ENCODE peak calls at places on chromosomes 7 and 10, in four cellular contexts. One of them, this sample, is unnamed.

GRCh38 chr7:16028103-16028502 is 341.6 kb upstream of the MEOX2 start:
- DNase-seq in brain microvascular endothelial cell: peak
- DNase-seq in heart right ventricle: no peak
- DNase-seq in endothelial cell: no peak
- DNase-seq in this sample: peak

GRCh38 chr10:77415311-77415960 is 222.2 kb downstream of the KCNMA1 start:
- DNase-seq in endothelial cell: no peak
- DNase-seq in brain microvascular endothelial cell: no peak
- DNase-seq in heart right ventricle: no peak
- DNase-seq in this sample: peak

GRCh38 chr7:151468214-151469023 is 28.5 kb upstream of the CRYGN start:
- DNase-seq in endothelial cell: no peak
- DNase-seq in brain microvascular endothelial cell: no peak
- DNase-seq in heart right ventricle: no peak
- DNase-seq in this sample: no peak

GRCh38 chr10:94108200-94108599 is 114.5 kb downstream of the PLCE1 start:
- DNase-seq in brain microvascular endothelial cell: peak
- DNase-seq in endothelial cell: no peak
- DNase-seq in heart right ventricle: no peak
- DNase-seq in this sample: peak

GRCh38 chr10:5317547-5318107 is 47.1 kb upstream of the UCN3 start:
- DNase-seq in brain microvascular endothelial cell: peak
- DNase-seq in endothelial cell: no peak
- DNase-seq in heart right ventricle: no peak
- DNase-seq in this sample: peak

GRCh38 chr10:68900427-68901105 is 549 bp upstream of the DDX50 start:
- DNase-seq in endothelial cell: no peak
- DNase-seq in brain microvascular endothelial cell: peak
- DNase-seq in heart right ventricle: peak
- DNase-seq in this sample: peak

GRCh38 chr7:156207306-156207705 is 395.0 kb upstream of the SHH start:
- DNase-seq in endothelial cell: no peak
- DNase-seq in brain microvascular endothelial cell: no peak
- DNase-seq in heart right ventricle: no peak
- DNase-seq in this sample: no peak

GRCh38 chr7:75869776-75870379 is 9.0 kb upstream of the RHBDD2 start:
- DNase-seq in brain microvascular endothelial cell: no peak
- DNase-seq in endothelial cell: no peak
- DNase-seq in heart right ventricle: no peak
- DNase-seq in this sample: no peak

GRCh38 chr7:71615017-71615416 is 483.1 kb downstream of the GALNT17 start:
- DNase-seq in heart right ventricle: peak
- DNase-seq in endothelial cell: no peak
- DNase-seq in brain microvascular endothelial cell: no peak
- DNase-seq in this sample: no peak

GRCh38 chr7:11130012-11130411 is 156.3 kb downstream of the PHF14 start:
- DNase-seq in heart right ventricle: no peak
- DNase-seq in endothelial cell: no peak
- DNase-seq in brain microvascular endothelial cell: peak
- DNase-seq in this sample: peak

GRCh38 chr10:61897671-61898434 is 3.6 kb upstream of the ARID5B start:
- DNase-seq in brain microvascular endothelial cell: peak
- DNase-seq in endothelial cell: peak
- DNase-seq in heart right ventricle: no peak
- DNase-seq in this sample: peak
- TF ChIP-seq CTCF in brain microvascular endothelial cell: peak
- TF ChIP-seq CTCF in endothelial cell: no peak
- TF ChIP-seq CTCF in heart right ventricle: peak
- TF ChIP-seq CTCF in this sample: peak

GRCh38 chr10:44966816-44967509 is 7.4 kb downstream of the RASSF4 start:
- DNase-seq in endothelial cell: no peak
- DNase-seq in heart right ventricle: no peak
- DNase-seq in brain microvascular endothelial cell: no peak
- DNase-seq in this sample: no peak
- TF ChIP-seq CTCF in endothelial cell: peak
- TF ChIP-seq CTCF in heart right ventricle: peak
- TF ChIP-seq CTCF in brain microvascular endothelial cell: no peak
- TF ChIP-seq CTCF in this sample: peak

GRCh38 chr10:91339729-91340128 is 70.4 kb upstream of the HECTD2 start:
- DNase-seq in brain microvascular endothelial cell: no peak
- DNase-seq in endothelial cell: no peak
- DNase-seq in heart right ventricle: no peak
- DNase-seq in this sample: no peak

GRCh38 chr10:91340613-91341362 is 69.4 kb upstream of the HECTD2 start:
- DNase-seq in heart right ventricle: no peak
- DNase-seq in brain microvascular endothelial cell: peak
- DNase-seq in endothelial cell: no peak
- DNase-seq in this sample: peak

GRCh38 chr10:91335147-91335546 is 75.0 kb upstream of the HECTD2 start:
- DNase-seq in heart right ventricle: no peak
- DNase-seq in brain microvascular endothelial cell: no peak
- DNase-seq in endothelial cell: no peak
- DNase-seq in this sample: no peak
- TF ChIP-seq CTCF in heart right ventricle: no peak
- TF ChIP-seq CTCF in brain microvascular endothelial cell: no peak
- TF ChIP-seq CTCF in endothelial cell: no peak
- TF ChIP-seq CTCF in this sample: no peak

GRCh38 chr7:12674053-12674452 is 13.4 kb upstream of the ARL4A start:
- DNase-seq in brain microvascular endothelial cell: no peak
- DNase-seq in heart right ventricle: no peak
- DNase-seq in endothelial cell: no peak
- DNase-seq in this sample: no peak

GRCh38 chr7:12670759-12671545 is 16.5 kb upstream of the ARL4A start:
- DNase-seq in endothelial cell: no peak
- DNase-seq in brain microvascular endothelial cell: no peak
- DNase-seq in heart right ventricle: no peak
- DNase-seq in this sample: no peak

GRCh38 chr7:12670071-12670729 is 17.2 kb upstream of the ARL4A start:
- DNase-seq in endothelial cell: no peak
- DNase-seq in brain microvascular endothelial cell: no peak
- DNase-seq in heart right ventricle: no peak
- DNase-seq in this sample: peak

GRCh38 chr7:12674861-12675260 is 12.6 kb upstream of the ARL4A start:
- DNase-seq in brain microvascular endothelial cell: peak
- DNase-seq in endothelial cell: peak
- DNase-seq in heart right ventricle: no peak
- DNase-seq in this sample: peak
- TF ChIP-seq CTCF in brain microvascular endothelial cell: peak
- TF ChIP-seq CTCF in endothelial cell: peak
- TF ChIP-seq CTCF in heart right ventricle: peak
- TF ChIP-seq CTCF in this sample: peak

DNA sequence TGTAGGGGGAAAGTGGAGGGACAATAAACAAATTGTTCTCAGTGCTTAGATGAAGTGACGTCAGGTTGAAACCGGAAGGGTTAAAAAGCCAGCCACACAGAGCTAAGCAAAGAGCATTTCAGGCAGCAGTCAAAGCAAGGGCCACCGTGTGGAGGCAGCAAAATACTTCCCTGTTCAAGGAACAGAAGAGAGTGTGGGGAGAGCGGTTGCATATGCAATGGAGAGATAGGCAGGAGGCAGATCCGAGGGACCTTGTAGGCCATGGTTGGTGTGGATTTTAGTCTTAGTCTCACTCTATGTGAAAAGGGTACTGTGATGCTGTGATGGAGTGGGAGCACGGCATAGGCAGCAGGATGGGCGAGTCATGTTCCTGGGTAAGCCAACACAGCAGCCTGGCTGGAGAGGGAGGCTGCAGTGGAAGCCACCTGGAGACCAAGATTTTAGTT is 3.8 kb upstream of the STN1 start:
- DNase-seq in brain microvascular endothelial cell: peak
- DNase-seq in endothelial cell: no peak
- DNase-seq in heart right ventricle: no peak
- DNase-seq in this sample: no peak
- TF ChIP-seq CTCF in brain microvascular endothelial cell: peak
- TF ChIP-seq CTCF in endothelial cell: no peak
- TF ChIP-seq CTCF in heart right ventricle: no peak
- TF ChIP-seq CTCF in this sample: no peak

GRCh38 chr7:55078465-55079372 is 59.9 kb downstream of the EGFR start:
- DNase-seq in heart right ventricle: no peak
- DNase-seq in endothelial cell: no peak
- DNase-seq in brain microvascular endothelial cell: no peak
- DNase-seq in this sample: no peak
- TF ChIP-seq CTCF in heart right ventricle: no peak
- TF ChIP-seq CTCF in endothelial cell: no peak
- TF ChIP-seq CTCF in brain microvascular endothelial cell: no peak
- TF ChIP-seq CTCF in this sample: no peak

GRCh38 chr7:106054971-106055370 is 57.1 kb downstream of the SYPL1 start:
- DNase-seq in heart right ventricle: no peak
- DNase-seq in brain microvascular endothelial cell: no peak
- DNase-seq in endothelial cell: no peak
- DNase-seq in this sample: no peak

GRCh38 chr7:106057204-106057961 is 54.7 kb downstream of the SYPL1 start:
- DNase-seq in heart right ventricle: no peak
- DNase-seq in endothelial cell: no peak
- DNase-seq in brain microvascular endothelial cell: no peak
- DNase-seq in this sample: no peak

GRCh38 chr7:106057962-106058901 is 53.9 kb downstream of the SYPL1 start:
- DNase-seq in endothelial cell: no peak
- DNase-seq in brain microvascular endothelial cell: no peak
- DNase-seq in heart right ventricle: no peak
- DNase-seq in this sample: peak

GRCh38 chr7:106058925-106059324 is 53.2 kb downstream of the SYPL1 start:
- DNase-seq in brain microvascular endothelial cell: no peak
- DNase-seq in endothelial cell: no peak
- DNase-seq in heart right ventricle: no peak
- DNase-seq in this sample: no peak

DNA sequence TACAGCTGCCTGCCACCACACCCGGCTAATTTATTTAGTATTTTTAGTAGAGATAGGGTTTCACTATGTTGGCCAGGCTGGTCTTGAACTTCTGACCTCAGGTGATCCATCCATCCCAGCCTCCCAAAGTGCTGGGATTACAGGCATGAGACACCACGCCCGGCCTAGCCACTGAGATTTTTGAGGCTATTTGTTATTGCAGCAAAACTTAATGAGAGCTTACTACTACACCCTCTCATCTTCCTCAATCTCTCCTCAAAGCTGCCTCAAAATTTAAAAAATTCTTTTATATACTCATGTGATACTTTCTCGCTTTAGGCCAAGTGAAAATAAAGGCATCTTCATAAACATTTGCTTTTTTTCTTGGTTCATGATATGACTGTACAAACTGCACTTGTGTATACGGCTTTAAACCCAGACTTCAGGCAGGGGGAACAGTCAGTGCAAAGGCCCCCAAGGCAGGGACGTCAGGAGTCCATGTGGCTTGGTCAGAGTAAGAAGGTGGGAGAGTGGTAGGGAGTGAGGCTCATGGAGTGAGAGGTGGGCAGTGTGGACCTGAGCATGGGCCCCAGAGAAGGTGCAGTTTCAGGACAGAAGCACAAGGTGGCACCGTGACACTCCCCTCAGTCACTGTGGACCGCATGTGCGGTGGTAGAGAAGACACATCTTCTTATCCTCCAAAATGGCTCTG is 55.5 kb downstream of the SYPL1 start:
- DNase-seq in endothelial cell: peak
- DNase-seq in brain microvascular endothelial cell: peak
- DNase-seq in heart right ventricle: peak
- DNase-seq in this sample: peak
- TF ChIP-seq CTCF in endothelial cell: peak
- TF ChIP-seq CTCF in brain microvascular endothelial cell: peak
- TF ChIP-seq CTCF in heart right ventricle: peak
- TF ChIP-seq CTCF in this sample: peak

GRCh38 chr10:127872871-127873600 is 19.7 kb downstream of the CLRN3 start:
- DNase-seq in endothelial cell: peak
- DNase-seq in brain microvascular endothelial cell: peak
- DNase-seq in heart right ventricle: no peak
- DNase-seq in this sample: no peak
- TF ChIP-seq CTCF in endothelial cell: no peak
- TF ChIP-seq CTCF in brain microvascular endothelial cell: peak
- TF ChIP-seq CTCF in heart right ventricle: no peak
- TF ChIP-seq CTCF in this sample: no peak

GRCh38 chr10:13056461-13057077 is 43.4 kb upstream of the OPTN start:
- DNase-seq in endothelial cell: peak
- DNase-seq in brain microvascular endothelial cell: peak
- DNase-seq in heart right ventricle: no peak
- DNase-seq in this sample: no peak
- TF ChIP-seq CTCF in endothelial cell: no peak
- TF ChIP-seq CTCF in brain microvascular endothelial cell: peak
- TF ChIP-seq CTCF in heart right ventricle: peak
- TF ChIP-seq CTCF in this sample: peak

This sample was measured in AG10803.